ENCODE peak calls at places on chromosomes 5 and 9, in eight cellular contexts. One of them, this sample, is unnamed.

GRCh38 chr9:120890415-120891254 is 13.6 kb upstream of the PHF19 start:
- DNase-seq in NCI-H1417: no peak
- DNase-seq in astrocyte of the spinal cord: no peak
- DNase-seq in stimulated activated CD8-positive, alpha-beta memory T cell treated with anti-CD3 and anti-CD28 coated beads, Interleukin-4, amount 100 ng/mL, for 24 hours: no peak
- DNase-seq in cardiac fibroblast: no peak
- DNase-seq in HCT116: no peak
- DNase-seq in stimulated activated CD4-positive, alpha-beta T cell treated with anti-CD3 and anti-CD28 coated beads, Interleukin-1b, Interleukin-23, amount 100 ng/mL, for 1 hour: no peak
- DNase-seq in heart left ventricle: no peak
- DNase-seq in this sample: no peak

GRCh38 chr9:2066312-2067273 is 51.4 kb downstream of the SMARCA2 start:
- DNase-seq in stimulated activated CD4-positive, alpha-beta T cell treated with anti-CD3 and anti-CD28 coated beads, Interleukin-1b, Interleukin-23, amount 100 ng/mL, for 1 hour: no peak
- DNase-seq in cardiac fibroblast: peak
- DNase-seq in NCI-H1417: no peak
- DNase-seq in stimulated activated CD8-positive, alpha-beta memory T cell treated with anti-CD3 and anti-CD28 coated beads, Interleukin-4, amount 100 ng/mL, for 24 hours: no peak
- DNase-seq in heart left ventricle: no peak
- DNase-seq in HCT116: no peak
- DNase-seq in astrocyte of the spinal cord: peak
- DNase-seq in this sample: no peak

GRCh38 chr9:99820330-99821186 is 1.1 kb upstream of the NR4A3 start:
- DNase-seq in cardiac fibroblast: peak
- DNase-seq in heart left ventricle: no peak
- DNase-seq in stimulated activated CD8-positive, alpha-beta memory T cell treated with anti-CD3 and anti-CD28 coated beads, Interleukin-4, amount 100 ng/mL, for 24 hours: peak
- DNase-seq in astrocyte of the spinal cord: peak
- DNase-seq in NCI-H1417: peak
- DNase-seq in HCT116: no peak
- DNase-seq in stimulated activated CD4-positive, alpha-beta T cell treated with anti-CD3 and anti-CD28 coated beads, Interleukin-1b, Interleukin-23, amount 100 ng/mL, for 1 hour: no peak
- DNase-seq in this sample: peak

GRCh38 chr9:97570899-97571298 is 62.3 kb downstream of the TSTD2 start:
- DNase-seq in heart left ventricle: peak
- DNase-seq in NCI-H1417: no peak
- DNase-seq in HCT116: no peak
- DNase-seq in astrocyte of the spinal cord: no peak
- DNase-seq in cardiac fibroblast: no peak
- DNase-seq in stimulated activated CD4-positive, alpha-beta T cell treated with anti-CD3 and anti-CD28 coated beads, Interleukin-1b, Interleukin-23, amount 100 ng/mL, for 1 hour: no peak
- DNase-seq in stimulated activated CD8-positive, alpha-beta memory T cell treated with anti-CD3 and anti-CD28 coated beads, Interleukin-4, amount 100 ng/mL, for 24 hours: no peak
- DNase-seq in this sample: peak

GRCh38 chr5:159935946-159936345 is 19.7 kb downstream of the ADRA1B start:
- DNase-seq in heart left ventricle: no peak
- DNase-seq in HCT116: no peak
- DNase-seq in stimulated activated CD8-positive, alpha-beta memory T cell treated with anti-CD3 and anti-CD28 coated beads, Interleukin-4, amount 100 ng/mL, for 24 hours: no peak
- DNase-seq in cardiac fibroblast: no peak
- DNase-seq in astrocyte of the spinal cord: no peak
- DNase-seq in stimulated activated CD4-positive, alpha-beta T cell treated with anti-CD3 and anti-CD28 coated beads, Interleukin-1b, Interleukin-23, amount 100 ng/mL, for 1 hour: no peak
- DNase-seq in NCI-H1417: no peak
- DNase-seq in this sample: no peak

GRCh38 chr9:107794259-107794658 is 304.7 kb upstream of the KLF4 start:
- DNase-seq in astrocyte of the spinal cord: no peak
- DNase-seq in heart left ventricle: no peak
- DNase-seq in NCI-H1417: no peak
- DNase-seq in HCT116: no peak
- DNase-seq in stimulated activated CD8-positive, alpha-beta memory T cell treated with anti-CD3 and anti-CD28 coated beads, Interleukin-4, amount 100 ng/mL, for 24 hours: no peak
- DNase-seq in stimulated activated CD4-positive, alpha-beta T cell treated with anti-CD3 and anti-CD28 coated beads, Interleukin-1b, Interleukin-23, amount 100 ng/mL, for 1 hour: no peak
- DNase-seq in cardiac fibroblast: no peak
- DNase-seq in this sample: no peak

GRCh38 chr9:72480931-72481330 is 40.5 kb upstream of the TMC1 start:
- DNase-seq in NCI-H1417: no peak
- DNase-seq in stimulated activated CD4-positive, alpha-beta T cell treated with anti-CD3 and anti-CD28 coated beads, Interleukin-1b, Interleukin-23, amount 100 ng/mL, for 1 hour: no peak
- DNase-seq in heart left ventricle: no peak
- DNase-seq in stimulated activated CD8-positive, alpha-beta memory T cell treated with anti-CD3 and anti-CD28 coated beads, Interleukin-4, amount 100 ng/mL, for 24 hours: no peak
- DNase-seq in HCT116: no peak
- DNase-seq in cardiac fibroblast: peak
- DNase-seq in astrocyte of the spinal cord: peak
- DNase-seq in this sample: no peak

GRCh38 chr5:109485030-109485429 is 75.3 kb upstream of the PJA2 start:
- DNase-seq in HCT116: no peak
- DNase-seq in stimulated activated CD8-positive, alpha-beta memory T cell treated with anti-CD3 and anti-CD28 coated beads, Interleukin-4, amount 100 ng/mL, for 24 hours: no peak
- DNase-seq in stimulated activated CD4-positive, alpha-beta T cell treated with anti-CD3 and anti-CD28 coated beads, Interleukin-1b, Interleukin-23, amount 100 ng/mL, for 1 hour: no peak
- DNase-seq in cardiac fibroblast: peak
- DNase-seq in heart left ventricle: peak
- DNase-seq in astrocyte of the spinal cord: peak
- DNase-seq in NCI-H1417: peak
- DNase-seq in this sample: peak

GRCh38 chr5:34522599-34523381 is 133.3 kb upstream of the RAI14 start:
- DNase-seq in NCI-H1417: peak
- DNase-seq in HCT116: peak
- DNase-seq in stimulated activated CD4-positive, alpha-beta T cell treated with anti-CD3 and anti-CD28 coated beads, Interleukin-1b, Interleukin-23, amount 100 ng/mL, for 1 hour: peak
- DNase-seq in heart left ventricle: no peak
- DNase-seq in stimulated activated CD8-positive, alpha-beta memory T cell treated with anti-CD3 and anti-CD28 coated beads, Interleukin-4, amount 100 ng/mL, for 24 hours: peak
- DNase-seq in astrocyte of the spinal cord: peak
- DNase-seq in cardiac fibroblast: peak
- DNase-seq in this sample: peak

GRCh38 chr9:122393284-122393983 is 22.6 kb downstream of the PTGS1 start:
- DNase-seq in stimulated activated CD8-positive, alpha-beta memory T cell treated with anti-CD3 and anti-CD28 coated beads, Interleukin-4, amount 100 ng/mL, for 24 hours: no peak
- DNase-seq in NCI-H1417: no peak
- DNase-seq in HCT116: no peak
- DNase-seq in cardiac fibroblast: no peak
- DNase-seq in stimulated activated CD4-positive, alpha-beta T cell treated with anti-CD3 and anti-CD28 coated beads, Interleukin-1b, Interleukin-23, amount 100 ng/mL, for 1 hour: no peak
- DNase-seq in heart left ventricle: no peak
- DNase-seq in astrocyte of the spinal cord: no peak
- DNase-seq in this sample: no peak

GRCh38 chr9:23821400-23822181 is 4.4 kb downstream of the ELAVL2 start:
- DNase-seq in cardiac fibroblast: no peak
- DNase-seq in HCT116: no peak
- DNase-seq in astrocyte of the spinal cord: peak
- DNase-seq in stimulated activated CD8-positive, alpha-beta memory T cell treated with anti-CD3 and anti-CD28 coated beads, Interleukin-4, amount 100 ng/mL, for 24 hours: no peak
- DNase-seq in stimulated activated CD4-positive, alpha-beta T cell treated with anti-CD3 and anti-CD28 coated beads, Interleukin-1b, Interleukin-23, amount 100 ng/mL, for 1 hour: no peak
- DNase-seq in heart left ventricle: peak
- DNase-seq in NCI-H1417: peak
- DNase-seq in this sample: no peak

This sample was measured in putamen.